ENCODE peak calls at places on chromosome 6, in ten cellular contexts. C is caudate nucleus; S is heart right ventricle; J is GF-D8; X is activated CD8-positive, alpha-beta memory T cell treated with anti-CD3 and anti-CD28 coated beads for 48 hours; O is kidney glomerular epithelial cell; N is amygdala; A is Kasumi-1; V is stimulated activated CD4-positive, alpha-beta T cell treated with anti-CD3 and anti-CD28 coated beads, Interleukin-12 subunit alpha, Interleukin-12 subunit beta, amount 100 ng/mL, for 4 hours; F is T-helper 2 cell. D is an unnamed sample.

GRCh38 chr6:130694617-130695016 is 132.6 kb upstream of the SMLR1 start:
- DNase-seq in C (no peak), S (no peak), J (no peak), X (no peak), O (no peak), N (no peak), A (no peak), V (no peak), F (no peak), D (no peak)

GRCh38 chr6:35839019-35839418 is 33.9 kb downstream of the LHFPL5 start:
- DNase-seq in C (no peak), S (no peak), J (no peak), X (no peak), O (no peak), N (no peak), A (no peak), V (no peak), F (no peak), D (no peak)

GRCh38 chr6:132797975-132798819 is at the start of gene SLC18B1:
- DNase-seq in C (peak; percentile 53), S (peak; percentile 67), J (no peak), X (no peak), O (peak; percentile 58), N (peak; percentile 54), A (peak; percentile 71), V (peak; percentile 53), F (peak; percentile 66), D (no peak)

GRCh38 chr6:112502348-112503130 is 155.4 kb downstream of the RFPL4B start:
- DNase-seq in C (no peak), S (no peak), J (no peak), X (no peak), O (peak; percentile 3), N (no peak), A (peak; percentile 38), V (no peak), F (no peak), D (no peak)

GRCh38 chr6:109477184-109477583 is 5.8 kb downstream of the ZBTB24 start:
- DNase-seq in C (no peak), S (no peak), J (no peak), X (no peak), O (no peak), N (no peak), A (no peak), V (no peak), F (no peak), D (no peak)

GRCh38 chr6:22613695-22614094 is 44.3 kb downstream of the HDGFL1 start:
- DNase-seq in C (no peak), S (no peak), J (no peak), X (no peak), O (peak; percentile 73), N (no peak), A (no peak), V (no peak), F (no peak), D (peak; percentile 49)

GRCh38 chr6:56911847-56912246 is 43.1 kb upstream of the BEND6 start:
- DNase-seq in C (no peak), S (no peak), J (no peak), X (no peak), O (peak; percentile 64), N (no peak), A (no peak), V (no peak), F (no peak), D (no peak)

GRCh38 chr6:71012871-71013456 is 56.1 kb upstream of the B3GAT2 start:
- DNase-seq in C (no peak), S (no peak), J (peak; percentile 3), X (no peak), O (peak; percentile 26), N (no peak), A (peak; percentile 80), V (no peak), F (peak; percentile 59), D (no peak)

GRCh38 chr6:158715330-158716311 is 65.8 kb downstream of the SYTL3 start:
- DNase-seq in C (no peak), S (no peak), J (no peak), X (no peak), O (no peak), N (no peak), A (peak; percentile 54), V (no peak), F (no peak), D (no peak)

GRCh38 chr6:51494342-51494741 is 593.1 kb downstream of the PKHD1 start:
- DNase-seq in C (no peak), S (no peak), J (no peak), X (no peak), O (no peak), N (no peak), A (no peak), V (no peak), F (no peak), D (no peak)

GRCh38 chr6:3742426-3743344 is 8.8 kb downstream of the PXDC1 start:
- DNase-seq in C (peak; percentile 79), S (peak; percentile 91), J (peak; percentile 28), X (peak; percentile 96), O (peak; percentile 78), N (peak; percentile 84), A (peak; percentile 65), V (peak; percentile 93), F (peak; percentile 85), D (no peak)

GRCh38 chr6:17600527-17601388 is 656 bp downstream of the FAM8A1 start:
- DNase-seq in C (peak; percentile 55), S (peak; percentile 61), J (peak; percentile 25), X (peak; percentile 45), O (no peak), N (peak; percentile 64), A (no peak), V (peak; percentile 41), F (peak; percentile 73), D (no peak)

GRCh38 chr6:170454512-170455285 is 98.4 kb downstream of the PSMB1 start:
- DNase-seq in C (no peak), S (peak; percentile 59), J (no peak), X (no peak), O (no peak), N (no peak), A (no peak), V (no peak), F (no peak), D (no peak)

GRCh38 chr6:53151676-53152075 is 3.0 kb upstream of the GCM1 start:
- DNase-seq in C (no peak), S (no peak), J (no peak), X (no peak), O (no peak), N (no peak), A (peak; percentile 23), V (no peak), F (peak; percentile 34), D (no peak)

GRCh38 chr6:6191909-6192308 is 128.6 kb downstream of the F13A1 start:
- DNase-seq in C (no peak), S (no peak), J (no peak), X (no peak), O (no peak), N (no peak), A (no peak), V (no peak), F (no peak), D (no peak)

GRCh38 chr6:4039348-4039747 is 39.6 kb downstream of the FAM217A start:
- DNase-seq in C (no peak), S (no peak), J (no peak), X (no peak), O (no peak), N (no peak), A (no peak), V (no peak), F (no peak), D (no peak)

GRCh38 chr6:116206231-116206903 is 47.5 kb downstream of the TSPYL4 start:
- DNase-seq in C (no peak), S (no peak), J (peak; percentile 42), X (no peak), O (no peak), N (no peak), A (peak; percentile 48), V (no peak), F (peak; percentile 44), D (no peak)

GRCh38 chr6:134436281-134436815 is 118.4 kb upstream of the SGK1 start:
- DNase-seq in C (peak; percentile 44), S (no peak), J (no peak), X (no peak), O (peak; percentile 91), N (peak; percentile 27), A (no peak), V (peak; percentile 55), F (peak; percentile 86), D (peak; percentile 77)

GRCh38 chr6:148835920-148836441 is 89.2 kb downstream of the UST start:
- DNase-seq in C (no peak), S (no peak), J (no peak), X (no peak), O (no peak), N (no peak), A (no peak), V (peak; percentile 23), F (peak; percentile 83), D (no peak)

GRCh38 chr6:45946352-45946751 is 69.3 kb downstream of the CLIC5 start:
- DNase-seq in C (no peak), S (no peak), J (no peak), X (no peak), O (no peak), N (no peak), A (no peak), V (no peak), F (no peak), D (peak; percentile 55)

GRCh38 chr6:80357674-80358073 is 251.2 kb downstream of the BCKDHB start:
- DNase-seq in C (no peak), S (no peak), J (no peak), X (no peak), O (no peak), N (no peak), A (no peak), V (no peak), F (no peak), D (no peak)